ENCODE peak calls at places on chromosome 14, in five cellular contexts. Q is cardiac muscle cell, P is colonic mucosa, Z is right lobe of liver, K is SJSA1. M is an unnamed sample.
A peak's percentile ranks its signal among the peaks of the same experiment; 100 is the strongest.

GRCh38 chr14:33564774-33565630 is 385.9 kb downstream of the EGLN3 start:
- DNase-seq in K (peak; percentile 51), Z (no peak), Q (peak; percentile 75), P (no peak), M (no peak)

GRCh38 chr14:25537846-25538455 is 488.0 kb upstream of the STXBP6 start:
- DNase-seq in Q (no peak), K (peak; percentile 6), Z (peak; percentile 26), P (peak; percentile 52), M (no peak)

GRCh38 chr14:102528441-102529170 is 19.0 kb upstream of the ANKRD9 start:
- DNase-seq in K (no peak), Q (no peak), Z (no peak), P (no peak), M (no peak)

GRCh38 chr14:52950898-52951729 is at the start of gene FERMT2:
- DNase-seq in P (peak; percentile 66), K (peak; percentile 86), Q (peak; percentile 95), Z (peak; percentile 90), M (peak; percentile 94)

GRCh38 chr14:95156153-95156764 is 1.1 kb downstream of the DICER1 start:
- DNase-seq in P (peak; percentile 41), Z (no peak), Q (peak; percentile 15), K (peak; percentile 31), M (no peak)

GRCh38 chr14:43540948-43541347 is 966.1 kb downstream of the FSCB start:
- DNase-seq in Z (no peak), K (no peak), P (no peak), Q (no peak), M (no peak)

GRCh38 chr14:50836515-50836914 is 5.6 kb upstream of the NIN start:
- DNase-seq in Q (no peak), K (peak; percentile 14), P (no peak), Z (no peak), M (no peak)

GRCh38 chr14:105023791-105024480 is 3.1 kb upstream of the CDCA4 start:
- DNase-seq in P (no peak), K (peak; percentile 76), Z (no peak), Q (no peak), M (no peak)

GRCh38 chr14:101476931-101477553 is 84.3 kb upstream of the DIO3 start:
- DNase-seq in K (no peak), P (peak; percentile 80), Z (peak; percentile 72), Q (no peak), M (no peak)

GRCh38 chr14:101735453-101735852 is 26.1 kb upstream of the PPP2R5C start:
- DNase-seq in Q (no peak), P (no peak), K (no peak), Z (no peak), M (peak; percentile 77)

GRCh38 chr14:71666579-71667145 is 265.6 kb upstream of the RGS6 start:
- DNase-seq in Z (no peak), Q (no peak), K (no peak), P (no peak), M (no peak)

GRCh38 chr14:41973178-41973577 is 366.5 kb downstream of the LRFN5 start:
- DNase-seq in K (no peak), Q (no peak), P (no peak), Z (no peak), M (no peak)
- H3K9me3 ChIP-seq in K (no peaks in the 10 kb centered on the region), Q (no peaks in the 10 kb centered on the region), P (no peaks in the 10 kb centered on the region), Z (no peaks in the 10 kb centered on the region), M (no peaks in the 10 kb centered on the region)

GRCh38 chr14:75522919-75523318 is 650 bp downstream of the BATF start:
- DNase-seq in K (no peak), Z (no peak), Q (no peak), P (no peak), M (peak; percentile 89)
- H3K27ac ChIP-seq in K (no peak overlapping the region), Z (no peak overlapping the region), Q (no peak overlapping the region), P (peak overlapping the region; percentile 21), M (peak overlapping the region; percentile 26)

DNA sequence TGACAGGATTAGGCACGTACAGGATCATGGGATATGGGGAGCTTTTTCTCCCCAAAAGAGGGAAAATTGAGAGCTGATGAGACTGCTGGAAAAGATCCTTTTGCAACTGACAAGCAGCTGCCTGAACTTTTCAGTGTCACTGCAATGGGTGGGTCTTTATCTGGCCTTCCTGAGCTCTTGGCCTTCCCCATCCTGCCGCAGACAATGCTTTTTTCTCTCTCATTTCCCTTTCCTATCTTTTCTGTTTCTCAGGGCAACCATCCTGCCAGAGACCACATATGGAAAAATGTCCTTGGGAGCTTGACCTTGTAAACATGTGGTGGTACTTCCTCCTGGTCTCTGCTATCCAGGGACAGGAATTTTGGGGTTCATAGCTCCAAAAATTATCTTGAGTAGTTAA is 75.8 kb downstream of the CALM1 start:
- DNase-seq in Z (no peak), Q (no peak), P (no peak), K (no peak), M (no peak)
- H3K9me3 ChIP-seq in Z (no peaks in the 10 kb centered on the region), Q (no peaks in the 10 kb centered on the region), P (no peaks in the 10 kb centered on the region), K (no peaks in the 10 kb centered on the region), M (peaks cover 4% of the 10 kb centered on the region)

GRCh38 chr14:22502007-22502406 is 87.0 kb downstream of the DAD1 start:
- DNase-seq in Q (no peak), K (no peak), Z (no peak), P (peak; percentile 50), M (no peak)

GRCh38 chr14:22500525-22500924 is 88.5 kb downstream of the DAD1 start:
- DNase-seq in Z (no peak), K (no peak), Q (no peak), P (no peak), M (no peak)

GRCh38 chr14:22502551-22502950 is 86.5 kb downstream of the DAD1 start:
- DNase-seq in K (no peak), Z (no peak), P (no peak), Q (no peak), M (no peak)

GRCh38 chr14:22497671-22498093 is 91.3 kb downstream of the DAD1 start:
- DNase-seq in Z (no peak), P (no peak), Q (no peak), K (no peak), M (no peak)

GRCh38 chr14:22500954-22501353 is 88.1 kb downstream of the DAD1 start:
- DNase-seq in Q (no peak), Z (no peak), K (no peak), P (no peak), M (no peak)
- H3K27ac ChIP-seq in Q (no peak overlapping the region), Z (no peak overlapping the region), K (no peak overlapping the region), P (no peak overlapping the region), M (no peak overlapping the region)

DNA sequence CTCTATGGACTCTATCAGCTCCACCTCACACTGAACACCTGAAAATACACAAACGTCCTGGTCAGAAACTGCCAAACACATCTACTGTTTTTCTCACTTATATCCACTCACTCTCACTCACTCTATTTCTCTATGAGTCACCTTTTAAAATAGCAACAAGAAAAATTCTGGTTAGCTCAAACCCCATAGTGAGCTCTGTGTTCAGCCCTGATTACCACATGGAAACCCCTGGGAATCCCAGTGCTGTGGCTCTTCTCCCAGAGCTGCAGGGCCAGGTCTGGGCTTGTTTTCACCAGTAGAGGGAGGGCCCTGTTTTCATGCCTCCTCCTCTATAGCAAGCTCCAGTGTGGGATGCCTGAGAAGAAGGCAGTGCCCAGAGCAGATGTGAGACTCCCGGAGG is 1126.1 kb downstream of the TMEM121 start:
- DNase-seq in P (no peak), K (no peak), Q (no peak), Z (no peak), M (peak; percentile 29)
- H3K9me3 ChIP-seq in P (no peaks in the 10 kb centered on the region), K (no peaks in the 10 kb centered on the region), Q (no peaks in the 10 kb centered on the region), Z (no peaks in the 10 kb centered on the region), M (no peaks in the 10 kb centered on the region)

GRCh38 chr14:70662816-70663215 is 21.1 kb downstream of the TTC9 start:
- DNase-seq in Q (no peak), Z (no peak), P (no peak), K (no peak), M (no peak)
- H3K27ac ChIP-seq in Q (no peak overlapping the region), Z (no peak overlapping the region), P (no peak overlapping the region), K (no peak overlapping the region), M (no peak overlapping the region)

GRCh38 chr14:35333797-35334743 is 41.9 kb downstream of the PSMA6 start:
- DNase-seq in P (no peak), K (no peak), Q (no peak), Z (no peak), M (no peak)

GRCh38 chr14:35336171-35337073 is 44.2 kb downstream of the PSMA6 start:
- DNase-seq in P (peak; percentile 93), Z (peak; percentile 96), K (no peak), Q (peak; percentile 99), M (peak; percentile 96)

GRCh38 chr14:35337074-35337556 is 44.9 kb downstream of the PSMA6 start:
- DNase-seq in K (no peak), P (peak; percentile 83), Q (no peak), Z (no peak), M (no peak)

GRCh38 chr14:35337557-35338255 is 45.5 kb downstream of the PSMA6 start:
- DNase-seq in Q (no peak), P (no peak), Z (no peak), K (no peak), M (no peak)

GRCh38 chr14:35335388-35336092 is 43.4 kb downstream of the PSMA6 start:
- DNase-seq in K (no peak), P (peak; percentile 97), Q (peak; percentile 32), Z (no peak), M (no peak)
- H3K9me3 ChIP-seq in K (no peaks in the 10 kb centered on the region), P (no peaks in the 10 kb centered on the region), Q (no peaks in the 10 kb centered on the region), Z (no peaks in the 10 kb centered on the region), M (no peaks in the 10 kb centered on the region)

DNA sequence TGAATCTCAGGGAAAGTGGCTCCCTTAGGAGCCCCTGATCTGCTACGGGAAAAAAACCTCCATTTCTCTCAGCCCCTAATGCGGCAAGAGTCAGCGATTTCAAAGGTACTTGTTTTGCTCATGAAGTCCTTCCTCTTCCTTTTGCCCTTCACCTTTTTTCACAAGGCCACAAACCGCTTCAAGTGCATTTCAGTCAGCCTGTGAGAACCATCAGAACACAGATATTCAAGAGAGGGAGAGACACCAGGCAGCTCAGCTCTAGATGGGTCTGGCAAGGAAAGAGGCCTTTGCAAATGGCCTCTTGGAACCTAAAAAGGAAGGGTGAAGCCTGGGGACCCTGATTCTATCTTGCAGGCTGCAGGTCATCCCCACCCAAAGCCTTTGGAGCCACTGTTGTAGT is 144.9 kb downstream of the SAMD4A start:
- DNase-seq in P (no peak), K (no peak), Z (no peak), Q (no peak), M (no peak)
- H3K27ac ChIP-seq in P (peak overlapping the region; percentile 42), K (no peak overlapping the region), Z (no peak overlapping the region), Q (peak overlapping the region; percentile 93), M (peak overlapping the region; percentile 79)

M was measured in esophagus muscularis mucosa.